ENCODE peak calls at places on chromosome X, in ten cellular contexts. O is adrenal gland, S is fibroblast of lung, A is AG09319, M is DND-41, Y is GM13977, H is OCI-LY7, D is neural crest cell, X is epithelial cell of esophagus, J is breast epithelium. L is an unnamed sample.

GRCh38 chrX:22699591-22700091 is 300.1 kb upstream of the DDX53 start:
- DNase-seq in A (peak; percentile 46), M (no peak), Y (no peak), S (peak; percentile 86), O (peak; percentile 16), H (no peak), D (no peak), X (peak; percentile 1), J (no peak), L (no peak)

GRCh38 chrX:153351981-153352380 is 18.0 kb downstream of the ZNF275 start:
- DNase-seq in H (peak; percentile 75), S (no peak), D (no peak), A (no peak), Y (no peak), J (no peak), M (no peak), O (no peak), X (no peak), L (no peak)

GRCh38 chrX:52574416-52575275 is 57.8 kb upstream of the XAGE1B start:
- DNase-seq in Y (peak; percentile 52), H (peak; percentile 65), A (peak; percentile 15), X (peak; percentile 53), J (peak; percentile 20), D (peak; percentile 44), O (peak; percentile 27), S (peak; percentile 53), M (peak; percentile 23), L (peak; percentile 46)

GRCh38 chrX:3066555-3066954 is 25.3 kb downstream of the ARSF start:
- DNase-seq in X (peak; percentile 3), S (peak; percentile 22), M (no peak), Y (no peak), A (no peak), H (no peak), J (no peak), O (peak; percentile 19), D (no peak), L (peak; percentile 11)

GRCh38 chrX:133723930-133724329 is 261.5 kb downstream of the GPC3 start:
- DNase-seq in H (no peak), J (no peak), Y (no peak), D (no peak), S (no peak), O (no peak), A (no peak), M (no peak), X (no peak), L (no peak)

GRCh38 chrX:82335772-82336171 is 1133.9 kb downstream of the SH3BGRL start:
- DNase-seq in J (no peak), O (no peak), Y (no peak), M (no peak), S (no peak), D (no peak), A (no peak), H (no peak), X (peak; percentile 26), L (peak; percentile 15)

GRCh38 chrX:124226129-124226528 is 106.3 kb upstream of the TEX13D start:
- DNase-seq in H (no peak), D (no peak), J (no peak), S (no peak), Y (no peak), O (no peak), A (no peak), M (no peak), X (peak; percentile 86), L (no peak)

GRCh38 chrX:22520128-22520828 is 247.6 kb downstream of the CBLL2 start:
- DNase-seq in H (no peak), X (peak; percentile 90), S (peak; percentile 4), M (no peak), A (no peak), Y (no peak), J (no peak), D (no peak), O (no peak), L (no peak)

GRCh38 chrX:22950278-22951266 is 49.2 kb upstream of the DDX53 start:
- DNase-seq in M (no peak), O (peak; percentile 78), A (peak; percentile 49), X (peak; percentile 86), J (no peak), Y (no peak), H (no peak), D (no peak), S (peak; percentile 91), L (peak; percentile 61)

GRCh38 chrX:23660766-23661132 is 6.5 kb upstream of the PRDX4 start:
- DNase-seq in M (no peak), J (no peak), O (no peak), A (no peak), S (no peak), D (no peak), H (no peak), X (no peak), Y (no peak), L (no peak)

GRCh38 chrX:93422693-93423092 is 250.7 kb downstream of the NAP1L3 start:
- DNase-seq in J (no peak), H (peak; percentile 1), X (peak; percentile 12), M (no peak), S (no peak), O (peak; percentile 19), D (peak; percentile 17), A (no peak), Y (peak; percentile 23), L (no peak)

GRCh38 chrX:46602468-46603102 is 29.0 kb downstream of the CHST7 start:
- DNase-seq in X (no peak), H (no peak), O (no peak), A (no peak), J (no peak), D (no peak), Y (no peak), S (no peak), M (no peak), L (no peak)

GRCh38 chrX:118164138-118164537 is 47.5 kb upstream of the KLHL13 start:
- DNase-seq in O (no peak), M (no peak), A (no peak), Y (no peak), J (no peak), X (peak; percentile 59), S (peak; percentile 29), H (no peak), D (no peak), L (no peak)

GRCh38 chrX:78213331-78213730 is 73.9 kb upstream of the TAF9B start:
- DNase-seq in Y (no peak), S (no peak), H (no peak), J (no peak), A (no peak), M (no peak), X (no peak), O (no peak), D (no peak), L (no peak)

GRCh38 chrX:118286066-118286758 is 59.7 kb upstream of the WDR44 start:
- DNase-seq in D (no peak), X (no peak), O (no peak), A (no peak), S (peak; percentile 48), H (no peak), M (no peak), J (no peak), Y (no peak), L (no peak)

GRCh38 chrX:1400049-1400448 is 8.1 kb upstream of the SLC25A6 start:
- DNase-seq in X (no peak), Y (no peak), D (no peak), O (peak; percentile 11), S (no peak), H (no peak), J (no peak), A (no peak), M (no peak), L (no peak)

DNA sequence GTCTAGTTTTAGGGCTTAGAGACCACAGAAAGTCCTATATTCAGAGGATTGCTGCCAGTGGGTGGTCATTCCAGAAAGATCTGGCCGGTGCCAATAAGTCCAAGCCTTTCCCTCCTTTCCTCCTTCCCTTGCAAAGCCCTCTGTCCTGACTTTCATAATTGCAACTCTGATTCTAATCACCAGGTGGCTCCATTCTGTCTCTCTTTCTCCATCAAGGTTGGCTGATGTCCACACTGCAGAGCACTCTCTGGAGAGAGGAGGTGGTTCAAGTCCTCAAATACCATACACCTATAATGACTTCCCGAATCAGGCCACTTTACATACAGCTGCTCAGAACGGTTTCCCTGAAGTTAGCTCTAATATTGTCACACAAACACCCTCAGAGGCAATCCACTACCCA is 22.4 kb upstream of the ARMCX4 start:
- DNase-seq in D (no peak), S (peak; percentile 12), X (peak; percentile 41), A (no peak), M (no peak), O (no peak), H (peak; percentile 8), Y (peak; percentile 35), J (no peak), L (peak; percentile 23)
- TF ChIP-seq CTCF in D (peak; percentile 39), S (peak; percentile 13), X (peak; percentile 46), A (peak; percentile 42), M (peak; percentile 48), O (peak; percentile 44), H (peak; percentile 41), Y (peak; percentile 44), J (no peak), L (no peak)

DNA sequence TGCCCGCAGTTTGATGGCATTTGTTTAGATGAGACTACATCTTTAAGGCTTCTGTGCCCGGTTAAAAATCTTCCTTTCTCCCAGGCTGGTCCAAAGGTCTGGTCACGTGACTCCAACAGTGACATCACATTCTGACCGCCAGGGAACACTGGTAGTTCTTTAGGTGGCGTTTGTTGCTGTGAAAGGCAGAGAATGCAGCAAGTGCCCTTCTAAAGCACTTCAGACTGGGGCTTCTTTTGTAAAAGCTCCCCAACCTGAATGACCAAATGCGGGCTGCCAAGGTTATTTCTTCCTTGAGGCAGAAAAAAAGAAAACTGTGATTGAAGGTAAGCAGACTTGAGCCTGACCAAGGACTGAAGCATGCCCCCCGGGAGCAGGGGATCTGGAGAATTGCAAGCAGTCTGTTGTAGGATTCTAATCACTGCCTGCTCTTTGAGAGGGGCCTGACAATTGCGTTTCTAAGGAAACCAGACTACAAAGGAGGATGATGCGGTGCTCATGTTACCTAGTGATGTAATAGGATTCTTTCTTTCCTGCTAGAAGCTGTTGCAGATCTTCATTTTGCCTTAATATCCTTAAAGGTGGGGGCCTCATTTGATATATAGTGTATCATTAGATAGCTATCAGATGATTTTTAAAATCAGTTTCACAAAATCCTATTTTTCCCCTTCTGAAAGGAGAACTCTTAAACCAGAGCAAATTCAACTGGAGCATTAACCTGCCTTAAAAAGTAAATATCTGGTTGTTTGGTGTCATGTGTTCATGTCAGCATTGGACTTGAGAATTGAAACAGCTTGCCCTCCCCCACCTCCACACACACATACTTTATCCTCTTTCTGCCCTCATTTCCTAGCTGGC is 133.1 kb downstream of the AKAP4 start:
- DNase-seq in Y (no peak), D (peak; percentile 22), A (no peak), X (peak; percentile 2), M (no peak), S (peak; percentile 37), J (no peak), H (no peak), O (peak; percentile 28), L (peak; percentile 45)
- TF ChIP-seq CTCF in Y (no peak), D (peak; percentile 36), A (no peak), X (no peak), M (no peak), S (no peak), J (no peak), H (no peak), O (no peak), L (no peak)

GRCh38 chrX:45557390-45557789 is 356.7 kb upstream of the DIPK2B start:
- DNase-seq in Y (no peak), X (peak; percentile 10), J (no peak), M (no peak), H (no peak), D (no peak), S (no peak), A (no peak), O (no peak), L (no peak)
- TF ChIP-seq CTCF in Y (no peak), X (no peak), J (peak; percentile 12), M (no peak), H (no peak), D (no peak), S (no peak), A (peak; percentile 12), O (peak; percentile 35), L (no peak)

GRCh38 chrX:130280901-130281300 is 12.2 kb upstream of the ZNF280C start:
- DNase-seq in A (no peak), Y (no peak), X (no peak), H (no peak), S (no peak), M (no peak), J (no peak), O (no peak), D (no peak), L (no peak)
- TF ChIP-seq CTCF in A (no peak), Y (no peak), X (no peak), H (no peak), S (no peak), M (no peak), J (no peak), O (no peak), D (no peak), L (no peak)